ENCODE peak calls at places on chromosomes 5 and 9, in five cellular contexts. U is cardiac muscle cell, A is stomach, O is uterus, M is right lobe of liver. Z is an unnamed sample. For H3K36me3, the result is how much of the 10 kb centered on the place peaks cover.

GRCh38 chr9:18972675-18973074 is 60.3 kb downstream of the SAXO1 start:
- DNase-seq in U (no peak), A (no peak), O (no peak), M (no peak), Z (no peak)

GRCh38 chr5:177365845-177366527 is 8.3 kb downstream of the RGS14 start:
- DNase-seq in U (no peak), A (no peak), O (no peak), M (no peak), Z (no peak)

GRCh38 chr9:23829580-23830458 is 3.8 kb upstream of the ELAVL2 start:
- DNase-seq in U (peak), A (no peak), O (no peak), M (no peak), Z (peak)

GRCh38 chr5:132656774-132657355 is 1.1 kb upstream of the IL13 start:
- DNase-seq in U (no peak), A (peak), O (no peak), M (no peak), Z (no peak)

GRCh38 chr5:67495072-67495471 is 298.5 kb upstream of the CD180 start:
- DNase-seq in U (no peak), A (no peak), O (no peak), M (peak), Z (no peak)

GRCh38 chr9:33165263-33166151 is 1.6 kb downstream of the B4GALT1 start:
- DNase-seq in U (peak), A (peak), O (peak), M (peak), Z (peak)

GRCh38 chr9:91192379-91192775 is 169.3 kb downstream of the AUH start:
- DNase-seq in U (peak), A (no peak), O (peak), M (no peak), Z (no peak)

GRCh38 chr5:132372122-132372521 is 2.6 kb downstream of the SLC22A5 start:
- DNase-seq in U (no peak), A (no peak), O (no peak), M (no peak), Z (no peak)

GRCh38 chr5:82183828-82184227 is 94.3 kb downstream of the RPS23 start:
- DNase-seq in U (peak), A (no peak), O (no peak), M (no peak), Z (peak)

GRCh38 chr9:105911104-105911911 is 217.0 kb downstream of the TMEM38B start:
- DNase-seq in U (peak), A (no peak), O (no peak), M (no peak), Z (peak)

GRCh38 chr5:178644826-178645545 is 18.1 kb upstream of the CLK4 start:
- DNase-seq in U (peak), A (no peak), O (no peak), M (peak), Z (peak)

GRCh38 chr5:21140987-21141386 is 1153.0 kb upstream of the CDH18 start:
- DNase-seq in U (no peak), A (no peak), O (no peak), M (no peak), Z (no peak)

GRCh38 chr9:92492781-92493401 is 10.6 kb upstream of the ASPN start:
- DNase-seq in U (no peak), A (no peak), O (no peak), M (no peak), Z (no peak)

GRCh38 chr5:158976035-158976434 is 123.7 kb downstream of the EBF1 start:
- DNase-seq in U (peak), A (no peak), O (no peak), M (no peak), Z (peak)

GRCh38 chr9:126534431-126535186 is 79.1 kb upstream of the LMX1B start:
- DNase-seq in U (no peak), A (no peak), O (no peak), M (no peak), Z (no peak)

GRCh38 chr9:108095496-108095895 is 605.9 kb upstream of the KLF4 start:
- DNase-seq in U (no peak), A (no peak), O (no peak), M (no peak), Z (no peak)

GRCh38 chr5:177005619-177006264 is 837 bp downstream of the UIMC1 start:
- DNase-seq in U (peak), A (peak), O (peak), M (peak), Z (peak)

GRCh38 chr9:126248680-126249079 is 77.9 kb upstream of the MVB12B start:
- DNase-seq in U (peak), A (no peak), O (no peak), M (no peak), Z (peak)

GRCh38 chr5:3035452-3035851 is 284.0 kb upstream of the IRX2 start:
- DNase-seq in U (no peak), A (no peak), O (no peak), M (no peak), Z (no peak)

GRCh38 chr5:72788851-72789505 is 27.5 kb upstream of the TNPO1 start:
- DNase-seq in U (no peak), A (no peak), O (no peak), M (no peak), Z (peak)

GRCh38 chr5:150139334-150139733 is 16.3 kb downstream of the PDGFRB start:
- DNase-seq in U (peak), A (no peak), O (no peak), M (no peak), Z (no peak)

GRCh38 chr5:159567461-159567860 is 237.2 kb upstream of the IL12B start:
- DNase-seq in U (no peak), A (no peak), O (no peak), M (no peak), Z (no peak)

GRCh38 chr5:179023528-179024189 is at the start of gene ZNF879:
- DNase-seq in U (peak), A (peak), O (peak), M (peak), Z (peak)

GRCh38 chr5:135492319-135492626 is 40.1 kb upstream of the TIFAB start:
- DNase-seq in U (no peak), A (no peak), O (no peak), M (no peak), Z (peak)

GRCh38 chr5:112535339-112535738 is 116.3 kb upstream of the EPB41L4A start:
- DNase-seq in U (no peak), A (no peak), O (no peak), M (no peak), Z (no peak)
- H3K36me3 ChIP-seq in U (under half), A (under half), O (under half), M (under half), Z (under half)

DNA sequence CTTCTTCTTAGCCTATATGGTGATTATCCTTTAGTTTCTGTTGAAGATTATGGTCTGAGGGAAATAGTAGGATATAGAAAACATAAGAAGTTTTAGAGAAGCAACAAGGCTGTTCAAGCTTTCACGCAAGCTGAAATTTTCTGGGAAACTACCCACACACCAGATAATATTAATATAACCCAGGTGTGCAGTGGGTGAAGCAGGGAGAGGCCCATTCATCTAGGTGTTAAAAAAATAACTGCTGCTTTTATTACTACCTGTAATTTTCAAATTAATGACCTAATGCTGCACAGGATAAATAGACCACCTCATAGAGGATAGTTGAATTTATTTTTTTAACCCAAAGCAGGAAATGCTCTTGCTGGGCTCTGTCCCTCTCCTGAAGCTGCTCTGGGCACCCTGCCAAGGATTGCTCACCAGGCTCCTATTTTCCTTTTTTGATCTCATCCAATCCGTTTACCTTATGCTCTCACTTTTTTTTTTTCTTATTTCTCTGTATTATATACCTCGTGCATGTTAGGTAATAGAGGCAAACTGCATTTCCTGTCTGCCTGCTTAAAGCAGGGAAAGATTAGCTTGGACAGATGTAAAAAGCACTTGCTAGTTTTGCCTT is 124.3 kb upstream of the SLC12A2 start:
- DNase-seq in U (peak), A (peak), O (peak), M (peak), Z (peak)
- TF ChIP-seq CTCF in U (no peak), A (no peak), O (no peak), M (no peak), Z (no peak)

DNA sequence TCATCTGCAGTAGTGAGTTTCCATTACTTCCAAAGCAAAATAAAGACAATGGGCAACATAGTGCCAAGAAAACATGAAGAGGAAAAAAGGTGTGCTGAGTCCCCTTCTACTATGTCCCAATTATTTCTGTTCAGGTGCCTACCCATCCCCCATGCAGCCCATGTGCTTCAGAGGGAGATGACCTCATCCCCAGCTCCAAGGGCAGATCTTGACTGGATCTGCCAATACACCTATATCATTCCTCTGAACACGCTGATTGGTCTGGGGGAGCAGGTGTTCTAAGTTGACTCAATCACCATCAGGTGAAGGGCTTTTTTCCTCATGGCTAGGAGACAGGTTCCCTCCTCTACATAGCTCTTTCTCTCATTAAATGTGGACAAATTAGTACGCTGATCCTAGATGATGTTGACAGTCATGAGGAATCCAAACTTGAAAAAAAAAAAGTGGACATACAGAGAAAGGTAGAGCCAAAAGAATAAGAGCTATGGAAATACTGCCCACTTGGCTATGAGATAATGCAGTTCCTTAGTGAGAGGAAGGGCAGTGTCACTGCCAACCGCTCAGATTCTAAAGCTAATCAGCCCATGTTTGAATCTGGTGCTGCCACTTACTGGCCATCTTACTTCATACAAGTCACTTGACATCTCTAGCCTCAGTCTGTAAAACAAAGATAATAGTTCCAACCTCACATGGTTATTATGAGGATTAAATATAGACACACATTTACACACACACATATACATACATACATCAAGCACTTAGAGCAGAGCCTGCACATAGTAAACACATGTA is 23.1 kb downstream of the PRELID2 start:
- DNase-seq in U (peak), A (no peak), O (no peak), M (no peak), Z (peak)
- H3K36me3 ChIP-seq in U (under half), A (half or more), O (under half), M (under half), Z (under half)

GRCh38 chr5:180115326-180116076 is 43.9 kb upstream of the RNF130 start:
- DNase-seq in U (no peak), A (no peak), O (no peak), M (no peak), Z (no peak)

GRCh38 chr5:180118391-180118791 is 46.8 kb upstream of the RNF130 start:
- DNase-seq in U (no peak), A (no peak), O (no peak), M (no peak), Z (no peak)

GRCh38 chr5:180117378-180117725 is 45.8 kb upstream of the RNF130 start:
- DNase-seq in U (no peak), A (no peak), O (no peak), M (no peak), Z (no peak)

GRCh38 chr5:180116077-180116375 is 44.5 kb upstream of the RNF130 start:
- DNase-seq in U (no peak), A (no peak), O (peak), M (no peak), Z (no peak)

GRCh38 chr5:180116441-180117377 is 45.1 kb upstream of the RNF130 start:
- DNase-seq in U (no peak), A (peak), O (peak), M (peak), Z (no peak)
- TF ChIP-seq CTCF in U (no peak), A (peak), O (no peak), M (peak), Z (peak)

GRCh38 chr9:71911908-71912325 is 478 bp downstream of the C9orf85 start:
- DNase-seq in U (peak), A (peak), O (no peak), M (peak), Z (no peak)
- H3K36me3 ChIP-seq in U (under half), A (under half), O (under half), M (under half), Z (under half)

GRCh38 chr9:4984571-4985375 is at the start of gene JAK2:
- DNase-seq in U (peak), A (peak), O (peak), M (peak), Z (peak)
- TF ChIP-seq CTCF in U (peak), A (peak), O (peak), M (peak), Z (peak)